ENCODE peak calls at places on chromosome 17, in eight cellular contexts. P is M059J, X is HT-29, E is H54, J is Daoy, R is NCI-H1930, S is lung microvascular endothelial cell, Z is ACHN. C is an unnamed sample.

GRCh38 chr17:40017422-40018080 is 2.3 kb downstream of the CSF3 start:
- DNase-seq in X (no peak), P (no peak), J (no peak), R (no peak), Z (no peak), E (no peak), S (no peak), C (no peak)

GRCh38 chr17:19867094-19867653 is 562 bp downstream of the ULK2 start:
- DNase-seq in J (peak; percentile 70), R (peak; percentile 29), X (peak; percentile 24), Z (peak; percentile 66), S (peak; percentile 76), E (peak; percentile 74), P (peak; percentile 16), C (peak; percentile 59)

GRCh38 chr17:32341857-32342602 is at the start of gene C17orf75:
- DNase-seq in X (peak; percentile 88), S (peak; percentile 86), R (peak; percentile 74), J (peak; percentile 87), P (peak; percentile 73), Z (peak; percentile 79), E (peak; percentile 76), C (peak; percentile 79)

GRCh38 chr17:19304751-19305150 is 57.8 kb downstream of the B9D1 start:
- DNase-seq in P (no peak), J (no peak), X (no peak), S (no peak), Z (no peak), E (no peak), R (no peak), C (no peak)

GRCh38 chr17:2704890-2705248 is 6.7 kb downstream of the CLUH start:
- DNase-seq in E (no peak), X (no peak), S (no peak), Z (no peak), J (no peak), P (no peak), R (no peak), C (no peak)

GRCh38 chr17:2685696-2686095 is 25.9 kb downstream of the CLUH start:
- DNase-seq in J (peak; percentile 7), P (no peak), Z (no peak), R (no peak), E (no peak), S (no peak), X (no peak), C (no peak)

GRCh38 chr17:48600244-48601098 is 4.3 kb downstream of the HOXB6 start:
- DNase-seq in E (no peak), P (no peak), R (no peak), Z (no peak), J (no peak), X (peak; percentile 68), S (no peak), C (no peak)

GRCh38 chr17:27824176-27824575 is 23.8 kb upstream of the NOS2 start:
- DNase-seq in Z (no peak), X (no peak), J (no peak), S (no peak), E (no peak), R (no peak), P (no peak), C (no peak)

GRCh38 chr17:55549140-55549539 is 37.9 kb upstream of the SMIM36 start:
- DNase-seq in S (peak; percentile 69), P (peak; percentile 50), Z (no peak), R (peak; percentile 16), X (peak; percentile 77), J (peak; percentile 6), E (no peak), C (no peak)

GRCh38 chr17:67431210-67432015 is 54.3 kb downstream of the PITPNC1 start:
- DNase-seq in S (no peak), Z (peak; percentile 50), R (no peak), X (peak; percentile 66), E (peak; percentile 74), P (peak; percentile 92), J (peak; percentile 65), C (no peak)

GRCh38 chr17:40361063-40361924 is 3.2 kb downstream of the GJD3 start:
- DNase-seq in R (no peak), E (no peak), X (no peak), J (no peak), Z (no peak), S (no peak), P (no peak), C (no peak)

GRCh38 chr17:1720856-1721386 is 3.6 kb upstream of the WDR81 start:
- DNase-seq in E (no peak), Z (peak; percentile 66), P (peak; percentile 52), R (peak; percentile 49), X (peak; percentile 62), J (peak; percentile 63), S (peak; percentile 74), C (peak; percentile 18)

GRCh38 chr17:499836-500543 is 147.4 kb upstream of the RPH3AL start:
- DNase-seq in S (no peak), J (no peak), P (no peak), Z (no peak), E (no peak), X (no peak), R (no peak), C (no peak)

GRCh38 chr17:15436399-15437369 is 30.7 kb downstream of the CDRT4 start:
- DNase-seq in E (peak; percentile 50), S (peak; percentile 42), P (peak; percentile 29), J (peak; percentile 45), X (peak; percentile 47), Z (peak; percentile 35), R (no peak), C (peak; percentile 70)

GRCh38 chr17:37294888-37295287 is 80.9 kb upstream of the C17orf78 start:
- DNase-seq in P (no peak), Z (no peak), R (no peak), J (no peak), X (no peak), E (no peak), S (no peak), C (no peak)

GRCh38 chr17:73902416-73903181 is 258.4 kb upstream of the SDK2 start:
- DNase-seq in S (no peak), Z (no peak), J (peak; percentile 9), P (no peak), E (no peak), X (no peak), R (no peak), C (peak; percentile 67)

GRCh38 chr17:77001487-77001886 is 133.3 kb downstream of the MGAT5B start:
- DNase-seq in E (no peak), R (no peak), J (no peak), P (no peak), X (no peak), S (no peak), Z (no peak), C (no peak)

C was measured in NCI-H1105 treated with DMSO at 0.1 percent for 48 hours.